ENCODE peak calls at places on chromosome 13, in five cellular contexts. One of them, this sample, is unnamed.

GRCh38 chr13:44301639-44302015 is 72.0 kb upstream of the SERP2 start:
- DNase-seq in uterus: no peak
- DNase-seq in fibroblast of lung: no peak
- DNase-seq in heart left ventricle: no peak
- DNase-seq in DND-41: no peak
- DNase-seq in this sample: no peak

GRCh38 chr13:114259374-114259773 is 22.0 kb upstream of the UPF3A start:
- DNase-seq in DND-41: no peak
- DNase-seq in uterus: no peak
- DNase-seq in fibroblast of lung: no peak
- DNase-seq in heart left ventricle: no peak
- DNase-seq in this sample: no peak

GRCh38 chr13:85590231-85590931 is 208.8 kb downstream of the SLITRK6 start:
- DNase-seq in fibroblast of lung: peak
- DNase-seq in DND-41: no peak
- DNase-seq in heart left ventricle: no peak
- DNase-seq in uterus: no peak
- DNase-seq in this sample: no peak

GRCh38 chr13:100650321-100650720 is 24.3 kb downstream of the TMTC4 start:
- DNase-seq in uterus: no peak
- DNase-seq in DND-41: no peak
- DNase-seq in fibroblast of lung: no peak
- DNase-seq in heart left ventricle: no peak
- DNase-seq in this sample: no peak

GRCh38 chr13:27006519-27007161 is 165.0 kb downstream of the USP12 start:
- DNase-seq in fibroblast of lung: peak
- DNase-seq in DND-41: no peak
- DNase-seq in uterus: no peak
- DNase-seq in heart left ventricle: no peak
- DNase-seq in this sample: no peak

GRCh38 chr13:71605744-71606143 is 261.3 kb downstream of the DACH1 start:
- DNase-seq in heart left ventricle: no peak
- DNase-seq in uterus: no peak
- DNase-seq in DND-41: no peak
- DNase-seq in fibroblast of lung: no peak
- DNase-seq in this sample: no peak

GRCh38 chr13:41145136-41145908 is 12.7 kb upstream of the KBTBD6 start:
- DNase-seq in uterus: no peak
- DNase-seq in fibroblast of lung: peak
- DNase-seq in heart left ventricle: no peak
- DNase-seq in DND-41: no peak
- DNase-seq in this sample: no peak

GRCh38 chr13:43331676-43332075 is 308.3 kb downstream of the DNAJC15 start:
- DNase-seq in heart left ventricle: no peak
- DNase-seq in DND-41: no peak
- DNase-seq in uterus: no peak
- DNase-seq in fibroblast of lung: peak
- DNase-seq in this sample: no peak

GRCh38 chr13:101425156-101425471 is 8.8 kb upstream of the NALCN start:
- DNase-seq in heart left ventricle: no peak
- DNase-seq in uterus: no peak
- DNase-seq in fibroblast of lung: no peak
- DNase-seq in DND-41: no peak
- DNase-seq in this sample: no peak

GRCh38 chr13:77563110-77563509 is 27.6 kb downstream of the SCEL start:
- DNase-seq in uterus: no peak
- DNase-seq in fibroblast of lung: peak
- DNase-seq in DND-41: no peak
- DNase-seq in heart left ventricle: no peak
- DNase-seq in this sample: no peak

GRCh38 chr13:40812724-40813445 is 23.5 kb downstream of the SLC25A15 start:
- DNase-seq in DND-41: no peak
- DNase-seq in fibroblast of lung: peak
- DNase-seq in uterus: no peak
- DNase-seq in heart left ventricle: no peak
- DNase-seq in this sample: no peak

GRCh38 chr13:99042851-99043250 is 65.0 kb upstream of the DOCK9 start:
- DNase-seq in DND-41: no peak
- DNase-seq in uterus: no peak
- DNase-seq in heart left ventricle: no peak
- DNase-seq in fibroblast of lung: no peak
- DNase-seq in this sample: no peak

GRCh38 chr13:24264976-24265375 is 44.4 kb upstream of the C1QTNF9 start:
- DNase-seq in uterus: no peak
- DNase-seq in DND-41: peak
- DNase-seq in heart left ventricle: no peak
- DNase-seq in fibroblast of lung: no peak
- DNase-seq in this sample: peak

GRCh38 chr13:85659493-85659892 is 139.7 kb downstream of the SLITRK6 start:
- DNase-seq in fibroblast of lung: peak
- DNase-seq in heart left ventricle: no peak
- DNase-seq in DND-41: no peak
- DNase-seq in uterus: no peak
- DNase-seq in this sample: no peak

GRCh38 chr13:53848546-53848945 is 819.9 kb downstream of the OLFM4 start:
- DNase-seq in fibroblast of lung: no peak
- DNase-seq in uterus: no peak
- DNase-seq in DND-41: no peak
- DNase-seq in heart left ventricle: no peak
- DNase-seq in this sample: no peak

GRCh38 chr13:46181799-46182490 is at the start of gene LCP1:
- DNase-seq in fibroblast of lung: no peak
- DNase-seq in heart left ventricle: no peak
- DNase-seq in DND-41: peak
- DNase-seq in uterus: no peak
- DNase-seq in this sample: peak

GRCh38 chr13:113432509-113433270 is 20.6 kb downstream of the ADPRHL1 start:
- DNase-seq in fibroblast of lung: no peak
- DNase-seq in DND-41: no peak
- DNase-seq in heart left ventricle: no peak
- DNase-seq in uterus: no peak
- DNase-seq in this sample: no peak

GRCh38 chr13:99968521-99969367 is 2.8 kb downstream of the ZIC5 start:
- DNase-seq in fibroblast of lung: no peak
- DNase-seq in DND-41: no peak
- DNase-seq in uterus: no peak
- DNase-seq in heart left ventricle: no peak
- DNase-seq in this sample: no peak

GRCh38 chr13:50589651-50590054 is 253.8 kb downstream of the DLEU7 start:
- DNase-seq in fibroblast of lung: peak
- DNase-seq in uterus: peak
- DNase-seq in heart left ventricle: no peak
- DNase-seq in DND-41: no peak
- DNase-seq in this sample: no peak

GRCh38 chr13:48318714-48319457 is 15.3 kb downstream of the RB1 start:
- DNase-seq in heart left ventricle: no peak
- DNase-seq in fibroblast of lung: no peak
- DNase-seq in DND-41: no peak
- DNase-seq in uterus: no peak
- DNase-seq in this sample: no peak

GRCh38 chr13:31851201-31851600 is 111.9 kb downstream of the RXFP2 start:
- DNase-seq in uterus: no peak
- DNase-seq in heart left ventricle: no peak
- DNase-seq in DND-41: no peak
- DNase-seq in fibroblast of lung: no peak
- DNase-seq in this sample: no peak

DNA sequence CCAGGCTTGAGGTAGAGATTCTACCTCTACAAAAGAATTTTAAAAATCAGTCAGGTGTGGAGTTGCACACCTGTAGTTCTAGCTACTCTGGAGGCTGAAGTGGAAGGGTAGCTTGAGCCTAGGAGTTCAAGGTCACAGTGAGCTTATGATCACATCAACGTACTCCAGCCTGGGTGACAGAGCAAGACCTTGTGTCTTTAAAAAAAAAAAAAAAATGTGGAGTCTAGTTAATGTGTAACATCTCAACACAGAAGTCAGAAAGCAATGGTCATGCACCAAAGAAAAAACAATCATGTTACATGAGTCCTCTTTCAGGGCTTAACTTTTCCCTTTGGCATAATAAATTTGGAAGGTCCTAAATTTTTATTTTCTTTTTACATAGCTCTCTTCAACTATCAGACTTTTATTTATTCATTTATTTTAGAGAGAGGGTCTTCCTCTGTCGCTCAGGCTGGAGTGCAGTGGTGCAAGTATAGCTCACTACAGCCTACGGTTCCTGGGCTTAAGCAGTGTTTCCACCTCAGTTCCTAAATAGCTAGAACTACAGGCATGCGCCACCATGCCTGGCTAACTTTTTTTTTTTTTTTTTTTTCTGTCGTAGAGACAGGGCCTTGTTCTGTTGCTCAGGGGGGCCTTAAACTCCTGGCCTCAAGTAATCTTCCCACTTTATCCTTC is 22.3 kb downstream of the SETDB2 start:
- DNase-seq in fibroblast of lung: no peak
- DNase-seq in uterus: no peak
- DNase-seq in DND-41: no peak
- DNase-seq in heart left ventricle: no peak
- DNase-seq in this sample: no peak
- TF ChIP-seq CTCF in fibroblast of lung: no peak
- TF ChIP-seq CTCF in uterus: no peak
- TF ChIP-seq CTCF in DND-41: no peak
- TF ChIP-seq CTCF in heart left ventricle: no peak
- TF ChIP-seq CTCF in this sample: no peak

GRCh38 chr13:20301391-20302071 is 69.4 kb upstream of the GJB6 start:
- DNase-seq in heart left ventricle: no peak
- DNase-seq in DND-41: no peak
- DNase-seq in fibroblast of lung: peak
- DNase-seq in uterus: no peak
- DNase-seq in this sample: no peak
- H3K4me3 ChIP-seq in heart left ventricle: peak
- H3K4me3 ChIP-seq in DND-41: no peak
- H3K4me3 ChIP-seq in fibroblast of lung: no peak
- H3K4me3 ChIP-seq in uterus: no peak
- H3K4me3 ChIP-seq in this sample: no peak

GRCh38 chr13:96020155-96020575 is 33.0 kb downstream of the UGGT2 start:
- DNase-seq in fibroblast of lung: peak
- DNase-seq in DND-41: peak
- DNase-seq in heart left ventricle: no peak
- DNase-seq in uterus: no peak
- DNase-seq in this sample: peak
- TF ChIP-seq CTCF in fibroblast of lung: peak
- TF ChIP-seq CTCF in DND-41: peak
- TF ChIP-seq CTCF in heart left ventricle: peak
- TF ChIP-seq CTCF in uterus: peak
- TF ChIP-seq CTCF in this sample: peak

GRCh38 chr13:103517768-103518102 is 451.5 kb upstream of the SLC10A2 start:
- DNase-seq in heart left ventricle: no peak
- DNase-seq in fibroblast of lung: no peak
- DNase-seq in DND-41: no peak
- DNase-seq in uterus: no peak
- DNase-seq in this sample: no peak

GRCh38 chr13:103517066-103517767 is 451.0 kb upstream of the SLC10A2 start:
- DNase-seq in fibroblast of lung: no peak
- DNase-seq in heart left ventricle: no peak
- DNase-seq in DND-41: no peak
- DNase-seq in uterus: no peak
- DNase-seq in this sample: no peak

GRCh38 chr13:103514188-103514587 is 448.0 kb upstream of the SLC10A2 start:
- DNase-seq in uterus: no peak
- DNase-seq in DND-41: no peak
- DNase-seq in heart left ventricle: no peak
- DNase-seq in fibroblast of lung: no peak
- DNase-seq in this sample: no peak

GRCh38 chr13:103515410-103515809 is 449.2 kb upstream of the SLC10A2 start:
- DNase-seq in DND-41: no peak
- DNase-seq in heart left ventricle: no peak
- DNase-seq in fibroblast of lung: no peak
- DNase-seq in uterus: no peak
- DNase-seq in this sample: no peak

GRCh38 chr13:103516009-103516795 is 450.0 kb upstream of the SLC10A2 start:
- DNase-seq in heart left ventricle: no peak
- DNase-seq in fibroblast of lung: no peak
- DNase-seq in DND-41: no peak
- DNase-seq in uterus: no peak
- DNase-seq in this sample: no peak
- H3K4me3 ChIP-seq in heart left ventricle: no peak
- H3K4me3 ChIP-seq in fibroblast of lung: no peak
- H3K4me3 ChIP-seq in DND-41: no peak
- H3K4me3 ChIP-seq in uterus: no peak
- H3K4me3 ChIP-seq in this sample: no peak

DNA sequence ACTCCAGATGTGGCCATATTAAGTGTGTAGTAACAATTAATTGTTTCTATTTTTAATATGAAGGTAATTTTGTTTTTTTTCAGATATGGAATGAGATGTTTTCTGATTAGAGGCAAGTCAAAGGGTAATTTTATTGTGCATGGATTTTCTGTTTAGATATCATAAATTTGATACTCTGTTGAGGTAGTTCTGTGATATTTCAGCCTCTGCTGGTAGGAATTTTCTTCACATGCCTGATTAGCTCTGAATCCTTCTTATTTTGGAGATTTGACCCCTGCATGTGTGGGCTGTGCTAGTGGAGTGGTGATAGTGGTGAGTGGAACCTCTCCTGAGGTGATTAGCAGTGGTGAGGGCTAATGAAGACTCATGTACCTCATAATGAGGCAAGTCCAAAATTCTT is 301.4 kb downstream of the GPC5 start:
- DNase-seq in uterus: no peak
- DNase-seq in heart left ventricle: no peak
- DNase-seq in DND-41: no peak
- DNase-seq in fibroblast of lung: no peak
- DNase-seq in this sample: no peak
- TF ChIP-seq CTCF in uterus: no peak
- TF ChIP-seq CTCF in heart left ventricle: no peak
- TF ChIP-seq CTCF in DND-41: no peak
- TF ChIP-seq CTCF in fibroblast of lung: no peak
- TF ChIP-seq CTCF in this sample: no peak

GRCh38 chr13:74132152-74132767 is 1.9 kb downstream of the KLF12 start:
- DNase-seq in uterus: no peak
- DNase-seq in DND-41: peak
- DNase-seq in heart left ventricle: no peak
- DNase-seq in fibroblast of lung: peak
- DNase-seq in this sample: peak
- H3K4me3 ChIP-seq in uterus: peak
- H3K4me3 ChIP-seq in DND-41: peak
- H3K4me3 ChIP-seq in heart left ventricle: peak
- H3K4me3 ChIP-seq in fibroblast of lung: peak
- H3K4me3 ChIP-seq in this sample: peak

DNA sequence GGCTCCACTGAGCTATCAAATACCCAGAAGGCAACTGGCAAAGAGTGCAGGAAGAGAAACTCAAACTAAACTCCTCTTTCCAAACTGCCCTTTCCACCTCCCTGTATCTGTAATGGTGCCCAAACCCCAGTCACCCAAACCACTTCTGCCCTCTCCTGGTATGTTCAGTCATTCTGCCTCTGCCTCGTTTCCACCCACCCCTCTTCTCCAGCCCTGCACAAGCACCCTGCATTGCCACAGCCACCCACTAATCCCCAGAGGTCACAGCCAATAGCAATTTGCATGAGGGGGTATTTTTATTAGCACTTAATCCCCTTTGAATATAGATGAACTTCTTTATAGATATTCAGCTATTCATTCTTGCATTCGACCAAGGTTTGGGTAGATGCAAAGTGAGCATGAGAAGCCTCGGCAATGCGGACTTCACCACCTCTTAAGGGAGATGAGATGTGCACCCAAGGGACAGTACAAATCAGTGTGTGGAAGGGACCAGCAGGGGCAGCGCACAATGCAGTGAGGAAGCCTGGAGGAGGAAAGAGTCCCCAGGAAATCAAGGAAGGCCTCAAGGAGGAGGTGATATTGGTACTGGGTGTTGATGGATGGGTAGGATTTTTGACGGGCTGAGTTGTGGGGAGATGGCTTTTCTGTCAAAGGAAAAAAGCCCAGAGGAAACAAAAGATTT is 12.4 kb downstream of the TMEM272 start:
- DNase-seq in uterus: no peak
- DNase-seq in DND-41: peak
- DNase-seq in fibroblast of lung: peak
- DNase-seq in heart left ventricle: peak
- DNase-seq in this sample: peak
- TF ChIP-seq CTCF in uterus: peak
- TF ChIP-seq CTCF in DND-41: peak
- TF ChIP-seq CTCF in fibroblast of lung: peak
- TF ChIP-seq CTCF in heart left ventricle: peak
- TF ChIP-seq CTCF in this sample: peak